ENCODE peak calls at places on chromosomes 16 and 17, in six cellular contexts. C is HEK293T, O is fibroblast of mammary gland, R is mucosa of gallbladder, F is ACHN, L is nucleus accumbens. Y is an unnamed sample.

GRCh38 chr17:30477758-30478115 is 529 bp downstream of the GOSR1 start:
- DNase-seq in O (peak), R (no peak), L (no peak), F (peak), C (no peak), Y (no peak)

GRCh38 chr17:64139542-64139941 is 9.6 kb upstream of the ERN1 start:
- DNase-seq in F (no peak), L (no peak), O (no peak), C (no peak), R (no peak), Y (no peak)

GRCh38 chr16:84144301-84144858 is 597 bp downstream of the HSDL1 start:
- DNase-seq in L (no peak), R (no peak), O (peak), C (no peak), F (peak), Y (peak)

GRCh38 chr17:60969500-60970037 is 291.9 kb downstream of the BCAS3 start:
- DNase-seq in O (no peak), R (no peak), C (no peak), F (no peak), L (no peak), Y (no peak)

GRCh38 chr16:66925322-66925840 is at the start of gene RRAD:
- DNase-seq in L (no peak), O (no peak), R (no peak), C (no peak), F (peak), Y (no peak)

GRCh38 chr16:2032285-2033056 is 5.8 kb downstream of the NHERF2 start:
- DNase-seq in F (no peak), R (no peak), C (no peak), O (peak), L (no peak), Y (no peak)

GRCh38 chr16:7405166-7405565 is 72.5 kb downstream of the RBFOX1 start:
- DNase-seq in O (no peak), L (peak), F (peak), R (peak), C (peak), Y (no peak)

GRCh38 chr16:30031477-30031918 is 427 bp upstream of the TLCD3B start:
- DNase-seq in O (no peak), L (no peak), F (no peak), C (no peak), R (no peak), Y (no peak)

GRCh38 chr17:33225509-33225908 is 67.6 kb downstream of the ASIC2 start:
- DNase-seq in C (no peak), F (no peak), L (no peak), R (no peak), O (no peak), Y (no peak)

GRCh38 chr17:10349403-10349802 is 23.4 kb downstream of the MYH13 start:
- DNase-seq in F (peak), L (no peak), C (peak), R (no peak), O (peak), Y (no peak)

GRCh38 chr17:15309793-15310192 is 31.6 kb downstream of the TEKT3 start:
- DNase-seq in L (no peak), F (no peak), R (no peak), C (no peak), O (no peak), Y (no peak)

GRCh38 chr16:84726079-84726669 is 26.4 kb downstream of the USP10 start:
- DNase-seq in R (peak), O (peak), L (peak), F (peak), C (peak), Y (peak)

GRCh38 chr17:55588858-55589257 is 77.6 kb upstream of the SMIM36 start:
- DNase-seq in F (no peak), L (no peak), C (no peak), R (no peak), O (peak), Y (no peak)

GRCh38 chr17:71922439-71922838 is 198.4 kb upstream of the SOX9 start:
- DNase-seq in R (no peak), F (no peak), C (no peak), O (peak), L (no peak), Y (no peak)

GRCh38 chr17:16926591-16927451 is 45.1 kb downstream of the TNFRSF13B start:
- DNase-seq in L (no peak), F (no peak), R (no peak), C (no peak), O (no peak), Y (no peak)

GRCh38 chr16:57600048-57600835 is 28.2 kb upstream of the ADGRG1 start:
- DNase-seq in F (peak), L (no peak), R (peak), C (peak), O (peak), Y (peak)

GRCh38 chr16:972316-973002 is 1.7 kb upstream of the LMF1 start:
- DNase-seq in O (no peak), F (no peak), L (peak), R (no peak), C (no peak), Y (no peak)

GRCh38 chr17:41835214-41835799 is 725 bp downstream of the NT5C3B start:
- DNase-seq in C (no peak), L (no peak), R (no peak), F (no peak), O (no peak), Y (no peak)

GRCh38 chr17:32783602-32784001 is 93.3 kb downstream of the MYO1D start:
- DNase-seq in F (peak), C (peak), O (peak), R (no peak), L (no peak), Y (peak)

GRCh38 chr17:51035436-51035835 is 85.2 kb downstream of the SPAG9 start:
- DNase-seq in L (no peak), R (no peak), F (no peak), C (no peak), O (peak), Y (no peak)

GRCh38 chr17:67025216-67025792 is 19.1 kb upstream of the CACNG1 start:
- DNase-seq in R (no peak), F (no peak), O (no peak), L (no peak), C (no peak), Y (no peak)

GRCh38 chr17:72444517-72445054 is 323.8 kb downstream of the SOX9 start:
- DNase-seq in F (no peak), O (no peak), L (no peak), C (no peak), R (no peak), Y (no peak)

GRCh38 chr16:52069866-52070265 is 477.1 kb downstream of the TOX3 start:
- DNase-seq in O (peak), F (peak), R (no peak), C (peak), L (no peak), Y (no peak)

GRCh38 chr17:57704448-57704847 is 40.7 kb downstream of the CCDC182 start:
- DNase-seq in F (no peak), L (no peak), C (no peak), O (no peak), R (no peak), Y (no peak)

GRCh38 chr17:4899341-4900230 is at the start of gene C17orf107:
- DNase-seq in C (no peak), F (peak), R (peak), O (peak), L (peak), Y (peak)

GRCh38 chr17:65466547-65466946 is 94.9 kb downstream of the AXIN2 start:
- DNase-seq in C (no peak), F (no peak), R (no peak), O (no peak), L (no peak), Y (no peak)

GRCh38 chr17:82334204-82334621 is 647 bp upstream of the SECTM1 start:
- DNase-seq in R (no peak), O (no peak), L (no peak), F (no peak), C (no peak), Y (no peak)

GRCh38 chr16:9159839-9160550 is 68.6 kb downstream of the HAPSTR1 start:
- DNase-seq in F (peak), R (peak), C (peak), O (peak), L (no peak), Y (peak)

GRCh38 chr17:50690887-50691549 is 16.7 kb downstream of the ANKRD40 start:
- DNase-seq in O (no peak), R (no peak), L (no peak), F (no peak), C (no peak), Y (no peak)

GRCh38 chr16:66429290-66429962 is 2.3 kb downstream of the BEAN1 start:
- DNase-seq in C (no peak), L (no peak), O (no peak), R (no peak), F (no peak), Y (no peak)